ENCODE peak calls at places on chromosomes 4 and X, in five cellular contexts. One of them, this sample, is unnamed.

GRCh38 chrX:125205918-125206665 is 113.6 kb upstream of the TEX13C start:
- DNase-seq in activated CD8-positive, alpha-beta T cell treated with anti-CD3 and anti-CD28 coated beads for 36 hours: no peak
- DNase-seq in SJSA1: no peak
- DNase-seq in mesothelial cell of epicardium: peak
- DNase-seq in stromal cell of bone marrow: no peak
- DNase-seq in this sample: no peak

GRCh38 chr4:55635760-55636621 is at the start of gene NMU:
- DNase-seq in stromal cell of bone marrow: no peak
- DNase-seq in mesothelial cell of epicardium: peak
- DNase-seq in activated CD8-positive, alpha-beta T cell treated with anti-CD3 and anti-CD28 coated beads for 36 hours: peak
- DNase-seq in SJSA1: no peak
- DNase-seq in this sample: no peak

GRCh38 chr4:53043096-53043495 is 181.0 kb downstream of the RASL11B start:
- DNase-seq in stromal cell of bone marrow: no peak
- DNase-seq in mesothelial cell of epicardium: no peak
- DNase-seq in SJSA1: no peak
- DNase-seq in activated CD8-positive, alpha-beta T cell treated with anti-CD3 and anti-CD28 coated beads for 36 hours: no peak
- DNase-seq in this sample: no peak

GRCh38 chr4:71333960-71334951 is 4.6 kb upstream of the SLC4A4 start:
- DNase-seq in mesothelial cell of epicardium: no peak
- DNase-seq in stromal cell of bone marrow: peak
- DNase-seq in activated CD8-positive, alpha-beta T cell treated with anti-CD3 and anti-CD28 coated beads for 36 hours: no peak
- DNase-seq in SJSA1: no peak
- DNase-seq in this sample: peak

GRCh38 chr4:152211936-152212675 is 323.8 kb downstream of the FBXW7 start:
- DNase-seq in SJSA1: no peak
- DNase-seq in activated CD8-positive, alpha-beta T cell treated with anti-CD3 and anti-CD28 coated beads for 36 hours: no peak
- DNase-seq in mesothelial cell of epicardium: no peak
- DNase-seq in stromal cell of bone marrow: no peak
- DNase-seq in this sample: no peak

GRCh38 chr4:6806924-6807676 is 24.6 kb downstream of the KIAA0232 start:
- DNase-seq in SJSA1: peak
- DNase-seq in mesothelial cell of epicardium: no peak
- DNase-seq in stromal cell of bone marrow: no peak
- DNase-seq in activated CD8-positive, alpha-beta T cell treated with anti-CD3 and anti-CD28 coated beads for 36 hours: no peak
- DNase-seq in this sample: peak

GRCh38 chrX:47749185-47749967 is 87.3 kb upstream of the ZNF81 start:
- DNase-seq in mesothelial cell of epicardium: no peak
- DNase-seq in stromal cell of bone marrow: no peak
- DNase-seq in activated CD8-positive, alpha-beta T cell treated with anti-CD3 and anti-CD28 coated beads for 36 hours: no peak
- DNase-seq in SJSA1: no peak
- DNase-seq in this sample: peak

GRCh38 chrX:40155617-40156471 is 58.1 kb upstream of the BCOR start:
- DNase-seq in SJSA1: no peak
- DNase-seq in stromal cell of bone marrow: no peak
- DNase-seq in activated CD8-positive, alpha-beta T cell treated with anti-CD3 and anti-CD28 coated beads for 36 hours: no peak
- DNase-seq in mesothelial cell of epicardium: no peak
- DNase-seq in this sample: no peak

GRCh38 chrX:41739871-41740270 is 15.9 kb downstream of the GPR82 start:
- DNase-seq in activated CD8-positive, alpha-beta T cell treated with anti-CD3 and anti-CD28 coated beads for 36 hours: no peak
- DNase-seq in SJSA1: no peak
- DNase-seq in mesothelial cell of epicardium: no peak
- DNase-seq in stromal cell of bone marrow: no peak
- DNase-seq in this sample: no peak